ENCODE peak calls at places on chromosomes 6 and 20, in nine cellular contexts. Q is NCI-H2081, V is nephron progenitor cell, Y is tibial nerve, K is HFF-Myc, O is heart left ventricle, L is fibroblast of lung, S is neuronal stem cell, D is smooth muscle cell of the brain vasculature. A is an unnamed sample.

GRCh38 chr6:128757961-128758360 is 125.0 kb upstream of the LAMA2 start:
- DNase-seq in Q (no peak), S (no peak), O (no peak), L (no peak), Y (no peak), V (no peak), K (no peak), D (no peak), A (no peak)

GRCh38 chr20:34536798-34537394 is 20.7 kb downstream of the DYNLRB1 start:
- DNase-seq in V (peak; percentile 59), Q (no peak), S (no peak), K (no peak), Y (no peak), O (peak; percentile 83), L (peak; percentile 25), D (no peak), A (no peak)

GRCh38 chr6:152225231-152225934 is 411.8 kb downstream of the SYNE1 start:
- DNase-seq in L (peak; percentile 48), Y (no peak), S (no peak), Q (no peak), K (no peak), O (no peak), D (no peak), V (no peak), A (peak; percentile 20)

GRCh38 chr6:106733386-106733785 is 104.0 kb downstream of the QRSL1 start:
- DNase-seq in Y (no peak), D (no peak), V (no peak), Q (no peak), K (no peak), O (no peak), L (no peak), S (no peak), A (no peak)

GRCh38 chr20:53622247-53623114 is 28.8 kb upstream of the ZNF217 start:
- DNase-seq in K (no peak), L (peak; percentile 10), S (no peak), V (no peak), D (no peak), Y (no peak), Q (no peak), O (no peak), A (no peak)

GRCh38 chr6:147156799-147157382 is 47.3 kb upstream of the STXBP5 start:
- DNase-seq in D (peak; percentile 84), K (no peak), V (no peak), Y (no peak), O (no peak), Q (no peak), L (peak; percentile 74), S (no peak), A (no peak)

GRCh38 chr6:106529438-106529837 is 99.9 kb downstream of the RTN4IP1 start:
- DNase-seq in K (no peak), V (no peak), S (no peak), O (no peak), Y (no peak), D (no peak), L (no peak), Q (no peak), A (no peak)

GRCh38 chr6:37877373-37878149 is 58.0 kb downstream of the ZFAND3 start:
- DNase-seq in O (no peak), Q (no peak), V (no peak), L (peak; percentile 19), Y (no peak), S (no peak), D (no peak), K (no peak), A (no peak)

GRCh38 chr6:148892247-148892646 is 145.4 kb downstream of the UST start:
- DNase-seq in O (no peak), L (peak; percentile 56), V (no peak), K (no peak), Q (no peak), S (no peak), D (no peak), Y (no peak), A (no peak)

GRCh38 chr20:64103871-64104666 is 3.3 kb downstream of the NPBWR2 start:
- DNase-seq in K (no peak), Q (no peak), V (peak; percentile 20), O (peak; percentile 28), S (no peak), D (no peak), L (no peak), Y (no peak), A (no peak)

GRCh38 chr6:56540950-56541600 is 101.6 kb downstream of the DST start:
- DNase-seq in L (peak; percentile 68), Q (peak; percentile 45), V (no peak), Y (no peak), K (no peak), D (no peak), O (no peak), S (no peak), A (no peak)

GRCh38 chr6:60687085-60687484 is 1598.9 kb downstream of the KHDRBS2 start:
- DNase-seq in O (no peak), V (no peak), Q (no peak), Y (no peak), L (no peak), K (no peak), S (no peak), D (no peak), A (no peak)

GRCh38 chr20:25573288-25574251 is 11.8 kb downstream of the NINL start:
- DNase-seq in Y (no peak), K (no peak), D (peak; percentile 37), L (peak; percentile 85), O (no peak), V (no peak), Q (no peak), S (no peak), A (no peak)

GRCh38 chr6:44128020-44128917 is 915 bp downstream of the TMEM63B start:
- DNase-seq in Y (no peak), V (peak; percentile 54), Q (no peak), O (peak; percentile 72), L (no peak), S (no peak), D (no peak), K (no peak), A (no peak)

GRCh38 chr20:11582073-11582472 is 335.6 kb upstream of the BTBD3 start:
- DNase-seq in D (no peak), L (no peak), V (no peak), S (no peak), Q (no peak), Y (no peak), O (no peak), K (no peak), A (no peak)

GRCh38 chr20:63350597-63351379 is 10.4 kb downstream of the CHRNA4 start:
- DNase-seq in O (peak; percentile 29), S (no peak), Y (no peak), K (no peak), L (no peak), V (no peak), D (no peak), Q (no peak), A (no peak)

A was measured in AG09319.